ENCODE peak calls at places on chromosomes 4 and X, in seven cellular contexts. M is endodermal cell; X is CD8-positive, alpha-beta memory T cell; H is GM23248; Y is pancreas; E is tibial artery; Z is GM23338. V is an unnamed sample. For H3K27me3 and H3K4me1, the result is how much of the 10 kb centered on the place peaks cover.

GRCh38 chrX:111460612-111461011 is 48.6 kb upstream of the DCX start:
- DNase-seq in M (no peak), X (no peak), H (peak), Y (no peak), E (no peak), Z (no peak), V (no peak)

GRCh38 chr4:18937080-18937479 is 915.5 kb upstream of the LCORL start:
- DNase-seq in M (no peak), X (no peak), H (no peak), Y (no peak), E (no peak), Z (no peak), V (no peak)

GRCh38 chrX:24169211-24169610 is 19.7 kb downstream of the ZFX start:
- DNase-seq in M (no peak), X (no peak), H (peak), Y (no peak), E (no peak), Z (no peak), V (no peak)

GRCh38 chrX:39519213-39519544 is 578.6 kb downstream of the BCOR start:
- DNase-seq in M (no peak), X (no peak), H (peak), Y (peak), E (no peak), Z (no peak), V (no peak)

GRCh38 chr4:163548481-163549243 is 54.2 kb downstream of the TMA16 start:
- DNase-seq in M (no peak), X (no peak), H (peak), Y (no peak), E (no peak), Z (peak), V (no peak)

GRCh38 chr4:155564086-155564485 is 102.6 kb upstream of the GUCY1A1 start:
- DNase-seq in M (no peak), X (no peak), H (no peak), Y (no peak), E (no peak), Z (no peak), V (no peak)

GRCh38 chrX:46991664-46992063 is 79.4 kb downstream of the JADE3 start:
- DNase-seq in M (peak), X (no peak), H (no peak), Y (no peak), E (no peak), Z (peak), V (no peak)

GRCh38 chrX:39445336-39445735 is 644.1 kb downstream of the MID1IP1 start:
- DNase-seq in M (peak), X (no peak), H (no peak), Y (peak), E (no peak), Z (peak), V (no peak)

GRCh38 chrX:133543654-133544053 is 128.4 kb upstream of the GPC4 start:
- DNase-seq in M (no peak), X (no peak), H (no peak), Y (no peak), E (no peak), Z (no peak), V (no peak)

GRCh38 chr4:56417396-56417795 is 18.0 kb downstream of the PPAT start:
- DNase-seq in M (no peak), X (no peak), H (no peak), Y (no peak), E (no peak), Z (no peak), V (no peak)

GRCh38 chr4:83569429-83569828 is 33.5 kb downstream of the GPAT3 start:
- DNase-seq in M (no peak), X (no peak), H (no peak), Y (no peak), E (no peak), Z (no peak), V (no peak)

GRCh38 chr4:122003335-122003734 is 51.5 kb upstream of the TRPC3 start:
- DNase-seq in M (peak), X (peak), H (peak), Y (no peak), E (no peak), Z (peak), V (no peak)

GRCh38 chr4:94976371-94977011 is 218.7 kb downstream of the BMPR1B start:
- DNase-seq in M (no peak), X (no peak), H (peak), Y (no peak), E (no peak), Z (no peak), V (no peak)

GRCh38 chrX:74251006-74251930 is 52.7 kb upstream of the ZCCHC13 start:
- DNase-seq in M (no peak), X (no peak), H (peak), Y (no peak), E (no peak), Z (no peak), V (peak)

GRCh38 chr4:101222156-101222845 is 125.0 kb downstream of the PPP3CA start:
- DNase-seq in M (no peak), X (no peak), H (no peak), Y (no peak), E (no peak), Z (no peak), V (no peak)

GRCh38 chr4:98399915-98400314 is 138.7 kb downstream of the RAP1GDS1 start:
- DNase-seq in M (no peak), X (no peak), H (no peak), Y (no peak), E (no peak), Z (no peak), V (no peak)

GRCh38 chr4:87521757-87522374 is 7.3 kb downstream of the SPARCL1 start:
- DNase-seq in M (no peak), X (no peak), H (peak), Y (no peak), E (no peak), Z (no peak), V (no peak)

GRCh38 chrX:150316564-150316963 is 46.6 kb upstream of the MAMLD1 start:
- DNase-seq in M (peak), X (no peak), H (no peak), Y (no peak), E (no peak), Z (no peak), V (no peak)

GRCh38 chr4:165085946-165086345 is 26.7 kb downstream of the TMEM192 start:
- DNase-seq in M (no peak), X (no peak), H (no peak), Y (no peak), E (no peak), Z (no peak), V (no peak)

GRCh38 chr4:86685401-86685800 is 91.3 kb downstream of the PTPN13 start:
- DNase-seq in M (no peak), X (no peak), H (peak), Y (no peak), E (no peak), Z (no peak), V (no peak)

GRCh38 chr4:104728380-104729122 is 233.9 kb upstream of the CXXC4 start:
- DNase-seq in M (no peak), X (no peak), H (peak), Y (peak), E (no peak), Z (no peak), V (peak)

GRCh38 chrX:154486052-154486395 is 391 bp downstream of the UBL4A start:
- DNase-seq in M (peak), X (peak), H (peak), Y (peak), E (no peak), Z (peak), V (no peak)

GRCh38 chr4:149311076-149311475 is 504.6 kb downstream of the IQCM start:
- DNase-seq in M (no peak), X (no peak), H (peak), Y (no peak), E (no peak), Z (no peak), V (no peak)

GRCh38 chr4:115871596-115871995 is 758.2 kb upstream of the NDST4 start:
- DNase-seq in M (no peak), X (no peak), H (no peak), Y (no peak), E (no peak), Z (no peak), V (no peak)

GRCh38 chr4:154045086-154045485 is 256.2 kb upstream of the SFRP2 start:
- DNase-seq in M (no peak), X (no peak), H (peak), Y (no peak), E (no peak), Z (no peak), V (no peak)

GRCh38 chrX:72245461-72246089 is 6.7 kb upstream of the ERCC6L start:
- DNase-seq in M (peak), X (peak), H (peak), Y (peak), E (no peak), Z (peak), V (peak)

GRCh38 chr4:205097-205756 is 80.9 kb downstream of the ZNF718 start:
- DNase-seq in M (no peak), X (no peak), H (no peak), Y (no peak), E (no peak), Z (no peak), V (no peak)

GRCh38 chrX:53071604-53072417 is 10.4 kb upstream of the TSPYL2 start:
- DNase-seq in M (peak), X (peak), H (peak), Y (peak), E (peak), Z (peak), V (peak)

GRCh38 chr4:155787113-155787710 is 28.4 kb downstream of the GUCY1B1 start:
- DNase-seq in M (peak), X (no peak), H (peak), Y (peak), E (no peak), Z (peak), V (no peak)

GRCh38 chr4:2341261-2341841 is 77.1 kb downstream of the ZFYVE28 start:
- DNase-seq in M (no peak), X (no peak), H (no peak), Y (peak), E (peak), Z (no peak), V (no peak)

GRCh38 chr4:83413676-83414075 is 41.9 kb downstream of the HELQ start:
- DNase-seq in M (no peak), X (no peak), H (peak), Y (no peak), E (no peak), Z (no peak), V (no peak)

GRCh38 chr4:20299515-20299914 is 47.8 kb downstream of the SLIT2 start:
- DNase-seq in M (no peak), X (no peak), H (peak), Y (no peak), E (no peak), Z (peak), V (peak)

GRCh38 chr4:86019906-86020305 is 339.9 kb downstream of the MAPK10 start:
- DNase-seq in M (no peak), X (no peak), H (no peak), Y (no peak), E (no peak), Z (no peak), V (no peak)

GRCh38 chrX:12741416-12741815 is 49.8 kb upstream of the PRPS2 start:
- DNase-seq in M (no peak), X (no peak), H (no peak), Y (no peak), E (no peak), Z (no peak), V (no peak)

GRCh38 chr4:147821555-147821954 is 89.7 kb downstream of the ARHGAP10 start:
- DNase-seq in M (no peak), X (no peak), H (peak), Y (no peak), E (no peak), Z (no peak), V (no peak)

GRCh38 chr4:83328486-83328885 is 6.2 kb downstream of the HPSE start:
- DNase-seq in M (peak), X (no peak), H (peak), Y (no peak), E (no peak), Z (peak), V (no peak)

GRCh38 chrX:40096395-40097091 is 1.2 kb downstream of the BCOR start:
- DNase-seq in M (peak), X (peak), H (peak), Y (peak), E (peak), Z (no peak), V (peak)

GRCh38 chrX:53357799-53358530 is 64.5 kb downstream of the SMC1A start:
- DNase-seq in M (no peak), X (no peak), H (peak), Y (no peak), E (no peak), Z (peak), V (no peak)

GRCh38 chrX:130915302-130915701 is 12.3 kb upstream of the ENOX2 start:
- DNase-seq in M (no peak), X (no peak), H (peak), Y (no peak), E (no peak), Z (no peak), V (no peak)

GRCh38 chrX:71618303-71618721 is at the start of gene CXCR3:
- DNase-seq in M (no peak), X (peak), H (no peak), Y (peak), E (no peak), Z (no peak), V (no peak)

DNA sequence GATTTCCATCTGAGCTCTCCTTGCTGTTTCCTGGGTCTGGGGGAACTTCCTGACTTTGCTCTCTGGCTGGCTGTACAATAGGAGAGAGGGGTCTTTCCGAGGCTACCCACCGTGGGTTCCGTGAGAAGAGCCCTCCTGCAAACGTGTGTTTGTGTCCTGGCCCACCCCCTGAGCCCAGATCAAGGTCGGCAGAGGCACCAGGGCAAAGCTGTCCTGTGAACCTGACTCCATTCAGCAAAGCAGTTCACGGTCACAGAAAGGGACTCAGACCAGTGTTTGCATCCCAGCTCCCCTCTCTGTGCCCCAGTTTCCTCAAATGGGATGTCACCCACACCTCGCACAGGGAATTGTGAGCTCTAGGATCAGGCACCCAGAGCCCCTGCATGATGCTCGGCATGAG is 97.3 kb upstream of the PSAPL1 start:
- DNase-seq in M (no peak), X (no peak), H (no peak), Y (no peak), E (no peak), Z (no peak), V (no peak)
- H3K27me3 ChIP-seq in M (under half), X (under half), H (under half), Y (under half), E (under half), Z (under half), V (under half)

GRCh38 chr4:169253087-169253675 is 17.6 kb downstream of the SH3RF1 start:
- DNase-seq in M (no peak), X (no peak), H (no peak), Y (no peak), E (no peak), Z (no peak), V (peak)

GRCh38 chr4:169253904-169254303 is 16.9 kb downstream of the SH3RF1 start:
- DNase-seq in M (no peak), X (no peak), H (peak), Y (no peak), E (no peak), Z (no peak), V (peak)

GRCh38 chr4:169256101-169256612 is 14.6 kb downstream of the SH3RF1 start:
- DNase-seq in M (no peak), X (no peak), H (peak), Y (no peak), E (no peak), Z (no peak), V (no peak)

GRCh38 chr4:169252339-169253086 is 18.2 kb downstream of the SH3RF1 start:
- DNase-seq in M (no peak), X (no peak), H (no peak), Y (no peak), E (no peak), Z (no peak), V (no peak)

DNA sequence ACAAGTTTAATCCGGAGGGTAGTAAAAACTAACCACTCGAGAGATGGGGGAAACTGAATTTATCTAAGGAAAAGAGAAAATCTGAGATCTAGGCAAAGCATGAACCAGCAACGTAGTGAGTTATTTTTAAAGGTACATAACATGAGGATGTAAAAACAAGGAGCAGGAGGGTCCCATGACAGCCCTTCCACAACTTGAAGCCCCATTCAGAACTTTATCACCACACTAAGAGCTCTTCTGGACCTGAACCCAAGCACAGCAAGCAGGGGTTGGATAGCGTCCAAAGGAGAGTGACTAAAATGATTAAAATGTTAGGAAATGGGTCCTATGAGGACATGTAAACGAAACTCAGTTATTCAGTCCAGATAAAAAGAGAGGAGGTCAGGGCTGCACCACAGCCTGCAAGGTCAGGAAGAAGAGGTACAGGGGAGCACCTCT is 16.2 kb downstream of the SH3RF1 start:
- DNase-seq in M (no peak), X (no peak), H (peak), Y (no peak), E (no peak), Z (no peak), V (peak)
- H3K4me1 ChIP-seq in M (under half), X (under half), H (half or more), Y (under half), E (half or more), Z (half or more), V (half or more)

DNA sequence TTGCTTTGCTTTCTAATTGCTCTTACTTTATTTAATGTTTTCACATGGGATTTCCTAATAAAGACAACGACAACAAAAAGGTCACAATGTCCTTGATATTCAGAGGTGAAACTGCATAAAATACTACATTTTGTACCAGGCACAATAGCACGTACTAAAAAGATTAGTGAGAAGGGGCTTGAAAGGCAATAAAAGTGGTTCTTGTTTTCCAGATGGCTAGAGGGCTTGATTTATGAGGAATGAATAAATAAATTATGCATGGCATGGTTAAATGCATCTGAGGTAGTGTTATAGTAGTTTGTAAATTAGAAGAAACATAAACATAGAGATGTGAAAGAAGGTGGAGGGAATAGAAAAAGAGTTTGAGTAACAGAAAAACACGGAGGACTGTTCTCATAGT is 123.4 kb downstream of the CLCN5 start:
- DNase-seq in M (no peak), X (no peak), H (no peak), Y (no peak), E (no peak), Z (no peak), V (no peak)
- H3K27me3 ChIP-seq in M (under half), X (under half), H (under half), Y (under half), E (under half), Z (under half), V (under half)

GRCh38 chr4:41538017-41538733 is at the start of gene LIMCH1:
- DNase-seq in M (peak), X (no peak), H (peak), Y (peak), E (peak), Z (peak), V (peak)

GRCh38 chr4:41540687-41541086 is 2.7 kb downstream of the LIMCH1 start:
- DNase-seq in M (no peak), X (no peak), H (no peak), Y (no peak), E (no peak), Z (no peak), V (no peak)

GRCh38 chr4:41538887-41539498 is 1.0 kb downstream of the LIMCH1 start:
- DNase-seq in M (no peak), X (no peak), H (peak), Y (no peak), E (no peak), Z (no peak), V (peak)

GRCh38 chr4:41541697-41542096 is 3.7 kb downstream of the LIMCH1 start:
- DNase-seq in M (peak), X (no peak), H (peak), Y (no peak), E (peak), Z (peak), V (no peak)

GRCh38 chr4:41539711-41540110 is 1.8 kb downstream of the LIMCH1 start:
- DNase-seq in M (no peak), X (no peak), H (no peak), Y (no peak), E (no peak), Z (no peak), V (no peak)
- H3K4me1 ChIP-seq in M (under half), X (under half), H (under half), Y (under half), E (half or more), Z (under half), V (under half)

GRCh38 chrX:126819429-126819828 is at the start of gene PRR32:
- DNase-seq in M (no peak), X (no peak), H (no peak), Y (no peak), E (no peak), Z (no peak), V (no peak)
- H3K27me3 ChIP-seq in M (under half), X (under half), H (under half), Y (under half), E (under half), Z (under half), V (under half)

GRCh38 chr4:184423003-184423686 is 51.2 kb downstream of the IRF2 start:
- DNase-seq in M (no peak), X (no peak), H (no peak), Y (no peak), E (no peak), Z (no peak), V (no peak)
- H3K4me1 ChIP-seq in M (under half), X (under half), H (under half), Y (under half), E (under half), Z (under half), V (under half)